ENCODE peak calls at places on chromosomes 7 and 10, in four cellular contexts. G is DND-41, X is esophagus squamous epithelium, M is Peyer's patch. I is an unnamed sample.

GRCh38 chr10:1737222-1738061 is at the start of gene ADARB2:
- DNase-seq in G (peak), M (no peak), X (no peak), I (no peak)

GRCh38 chr7:69768986-69769595 is 170.8 kb downstream of the AUTS2 start:
- DNase-seq in G (no peak), M (no peak), X (no peak), I (no peak)

GRCh38 chr10:5566606-5567005 is 41.8 kb downstream of the CALML3 start:
- DNase-seq in X (no peak), G (no peak), M (peak), I (no peak)

GRCh38 chr10:130014734-130015695 is 50.9 kb upstream of the EBF3 start:
- DNase-seq in G (no peak), M (no peak), X (no peak), I (no peak)

GRCh38 chr10:100037758-100038315 is 28.1 kb upstream of the DNMBP start:
- DNase-seq in X (no peak), G (no peak), M (no peak), I (no peak)

GRCh38 chr7:92076509-92076908 is 57.8 kb downstream of the CYP51A1 start:
- DNase-seq in X (no peak), M (no peak), G (no peak), I (no peak)

GRCh38 chr7:39458346-39458745 is 107.9 kb upstream of the YAE1 start:
- DNase-seq in X (no peak), M (no peak), G (no peak), I (no peak)

GRCh38 chr10:97188234-97188847 is 2.6 kb upstream of the SLIT1 start:
- DNase-seq in M (no peak), G (peak), X (no peak), I (no peak)

GRCh38 chr10:21523557-21524008 is 1.9 kb downstream of the SKIDA1 start:
- DNase-seq in G (no peak), X (no peak), M (no peak), I (no peak)

GRCh38 chr7:18702071-18702829 is 206.7 kb downstream of the HDAC9 start:
- DNase-seq in M (no peak), X (no peak), G (no peak), I (no peak)

GRCh38 chr7:50448823-50449222 is 1.3 kb downstream of the FIGNL1 start:
- DNase-seq in M (no peak), G (no peak), X (no peak), I (no peak)

GRCh38 chr7:118195837-118196474 is 12.0 kb downstream of the LSM8 start:
- DNase-seq in X (no peak), M (peak), G (peak), I (no peak)

GRCh38 chr10:48589266-48589665 is 15.6 kb downstream of the ARHGAP22 start:
- DNase-seq in X (no peak), M (no peak), G (no peak), I (no peak)

GRCh38 chr10:28125701-28126100 is 126.8 kb upstream of the ODAD2 start:
- DNase-seq in M (no peak), G (no peak), X (no peak), I (no peak)

GRCh38 chr7:95874541-95875265 is 102.3 kb downstream of the DYNC1I1 start:
- DNase-seq in M (no peak), X (no peak), G (no peak), I (no peak)

GRCh38 chr7:99944508-99945070 is 15.2 kb upstream of the GJC3 start:
- DNase-seq in G (no peak), X (no peak), M (no peak), I (no peak)

GRCh38 chr7:54846272-54846671 is 87.3 kb upstream of the SEC61G start:
- DNase-seq in G (no peak), M (no peak), X (no peak), I (no peak)

GRCh38 chr10:122208616-122209430 is 62.3 kb upstream of the BTBD16 start:
- DNase-seq in G (no peak), M (no peak), X (no peak), I (no peak)

GRCh38 chr7:150931199-150931869 is 46.8 kb downstream of the KCNH2 start:
- DNase-seq in X (no peak), M (no peak), G (peak), I (no peak)

DNA sequence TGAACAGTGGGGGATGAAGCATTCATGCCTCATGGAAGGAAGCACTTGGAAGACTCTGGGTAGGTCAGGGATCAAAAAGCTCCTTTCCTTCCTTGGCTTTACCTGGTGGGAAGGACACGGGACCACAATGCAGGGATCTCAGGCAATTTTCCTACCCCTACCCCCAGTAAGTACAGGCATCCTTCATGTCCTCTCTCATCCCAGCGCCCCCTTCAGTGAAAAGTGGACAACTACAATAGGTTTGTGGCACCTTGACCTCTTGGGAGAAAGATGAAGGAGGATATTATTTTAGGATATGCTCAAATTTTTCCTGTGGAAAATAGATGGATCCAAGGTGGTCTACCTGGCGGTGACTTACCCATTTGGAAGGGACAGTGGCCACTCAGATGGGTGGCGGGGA is 16.5 kb downstream of the AFAP1L2 start:
- DNase-seq in G (no peak), X (no peak), M (no peak), I (no peak)
- H3K27ac ChIP-seq in G (no peak), X (no peak), M (no peak), I (no peak)

DNA sequence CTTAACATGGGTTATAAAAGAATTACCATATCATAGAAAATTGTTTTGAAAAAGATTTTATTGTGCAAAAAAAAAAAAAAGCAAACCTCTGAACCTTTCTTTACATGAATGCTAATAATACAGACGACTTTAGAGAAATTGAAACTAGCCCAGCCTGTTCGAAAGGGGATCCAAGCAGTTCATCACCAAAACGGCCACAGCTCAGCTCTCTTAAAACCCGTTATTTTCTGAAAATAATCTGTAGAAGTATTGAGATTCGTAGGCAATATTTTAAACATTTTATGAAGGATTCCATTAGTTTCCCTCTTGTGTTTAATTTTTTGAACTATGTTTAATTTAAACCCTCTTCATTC is 9.9 kb upstream of the GSAP start:
- DNase-seq in X (no peak), G (no peak), M (no peak), I (no peak)
- H3K27ac ChIP-seq in X (peak), G (no peak), M (no peak), I (peak)

GRCh38 chr7:137421389-137421788 is 77.9 kb upstream of the PTN start:
- DNase-seq in M (no peak), G (no peak), X (no peak), I (no peak)

GRCh38 chr7:137423321-137423720 is 79.8 kb upstream of the PTN start:
- DNase-seq in X (no peak), M (no peak), G (no peak), I (no peak)

GRCh38 chr7:137418841-137419240 is 75.3 kb upstream of the PTN start:
- DNase-seq in M (no peak), G (no peak), X (no peak), I (no peak)

GRCh38 chr7:137417464-137417863 is 73.9 kb upstream of the PTN start:
- DNase-seq in M (no peak), X (no peak), G (no peak), I (no peak)
- H3K27ac ChIP-seq in M (no peak), X (no peak), G (no peak), I (no peak)

DNA sequence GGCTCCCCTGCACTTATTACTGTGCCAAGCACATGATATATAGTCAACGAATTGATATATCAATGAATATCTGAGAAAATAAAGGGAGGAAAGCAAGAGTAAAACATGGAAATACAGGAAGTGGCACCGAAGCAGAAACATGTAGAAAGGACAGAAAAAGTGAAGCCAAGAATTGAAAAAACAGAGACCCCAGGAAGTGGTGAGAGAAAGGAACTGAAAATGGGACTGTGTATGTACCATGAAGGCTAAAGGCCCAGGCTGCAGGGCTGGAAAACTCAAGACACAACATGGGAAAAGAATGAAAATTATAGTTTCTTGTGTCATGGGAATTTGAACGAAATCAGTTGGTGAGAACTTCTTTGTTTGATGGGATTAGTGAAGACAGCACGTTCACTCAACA is 60.6 kb downstream of the MAP3K8 start:
- DNase-seq in G (no peak), M (no peak), X (no peak), I (no peak)
- H3K27ac ChIP-seq in G (peak), M (peak), X (peak), I (peak)

GRCh38 chr10:95517536-95518454 is 43.4 kb downstream of the SORBS1 start:
- DNase-seq in M (peak), G (no peak), X (no peak), I (no peak)
- H3K27ac ChIP-seq in M (no peak), G (no peak), X (peak), I (no peak)

DNA sequence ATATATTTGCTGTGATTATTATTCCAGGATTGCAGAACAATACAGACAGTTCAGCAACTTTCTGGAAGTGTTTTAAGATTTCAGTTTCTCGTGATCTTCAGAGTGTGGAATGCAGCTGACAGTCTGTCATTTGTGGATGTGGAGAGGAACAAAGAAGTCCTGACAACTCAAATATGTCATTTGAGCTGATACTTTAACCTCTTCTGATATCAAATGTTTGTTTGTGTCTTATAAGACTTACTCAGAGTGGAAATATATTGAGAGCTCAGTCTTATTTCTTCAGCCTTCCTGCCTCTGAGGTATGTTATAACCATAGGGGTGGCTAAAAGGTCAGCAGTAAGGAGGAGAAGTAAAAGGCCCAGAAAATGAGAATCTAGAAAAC is 96.4 kb downstream of the OSBPL3 start:
- DNase-seq in X (no peak), G (no peak), M (no peak), I (no peak)
- H3K27ac ChIP-seq in X (no peak), G (no peak), M (no peak), I (no peak)

GRCh38 chr10:98485959-98486358 is 39.2 kb upstream of the HPS1 start:
- DNase-seq in X (no peak), M (no peak), G (no peak), I (no peak)

GRCh38 chr10:98483658-98484057 is 36.9 kb upstream of the HPS1 start:
- DNase-seq in X (no peak), M (no peak), G (no peak), I (no peak)

GRCh38 chr10:98488669-98489430 is 42.1 kb upstream of the HPS1 start:
- DNase-seq in X (no peak), G (no peak), M (no peak), I (no peak)

GRCh38 chr10:98487692-98488091 is 41.0 kb upstream of the HPS1 start:
- DNase-seq in M (no peak), X (no peak), G (no peak), I (no peak)

DNA sequence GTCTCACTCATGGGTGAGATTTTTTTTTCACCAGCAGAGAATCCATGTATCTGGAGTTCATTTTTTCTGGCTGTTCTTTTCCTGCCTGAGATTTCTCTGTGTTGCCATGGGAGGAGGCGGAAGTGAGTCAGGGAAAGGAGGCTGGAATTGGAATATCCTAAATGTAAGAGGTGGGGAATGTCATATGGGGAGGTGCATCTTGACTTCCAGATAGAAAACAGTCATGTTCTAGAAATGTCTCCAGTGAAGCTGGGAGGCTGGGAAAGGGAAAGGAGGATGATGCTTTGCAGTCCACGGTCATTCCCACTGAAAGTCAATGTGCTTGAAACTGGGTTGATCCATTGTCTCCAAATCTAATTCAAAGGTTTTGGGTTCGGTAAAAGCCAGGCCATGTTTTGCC is 39.7 kb upstream of the HPS1 start:
- DNase-seq in X (no peak), M (no peak), G (no peak), I (no peak)
- H3K27ac ChIP-seq in X (no peak), M (no peak), G (no peak), I (no peak)

DNA sequence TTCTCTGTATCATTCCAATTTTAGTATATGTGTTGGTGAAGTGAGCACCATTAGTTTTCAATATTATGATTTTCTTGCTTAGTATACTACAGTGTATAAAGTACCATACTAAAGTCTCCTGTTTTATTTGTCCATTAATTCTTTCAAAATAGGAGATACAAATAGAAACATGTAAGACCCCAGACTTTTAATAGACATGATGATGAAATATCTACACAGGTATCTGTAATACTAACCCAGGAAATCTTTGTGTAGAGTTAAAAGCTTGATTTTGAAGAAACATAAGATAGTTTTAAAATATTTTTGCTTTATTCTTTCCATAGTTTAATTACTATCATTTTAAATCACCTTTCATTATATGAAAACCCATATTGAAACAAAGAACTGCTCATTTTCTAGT is 133.8 kb upstream of the WNT16 start:
- DNase-seq in M (no peak), X (no peak), G (no peak), I (no peak)
- H3K27ac ChIP-seq in M (no peak), X (no peak), G (no peak), I (no peak)

GRCh38 chr7:91067266-91067665 is 197.0 kb upstream of the FZD1 start:
- DNase-seq in M (no peak), X (no peak), G (no peak), I (no peak)

GRCh38 chr7:91064938-91065337 is 199.3 kb upstream of the FZD1 start:
- DNase-seq in X (no peak), G (no peak), M (no peak), I (no peak)

GRCh38 chr7:91068136-91068795 is 196.0 kb upstream of the FZD1 start:
- DNase-seq in X (no peak), M (no peak), G (no peak), I (no peak)

GRCh38 chr7:91066627-91067026 is 197.6 kb upstream of the FZD1 start:
- DNase-seq in X (no peak), M (no peak), G (no peak), I (no peak)

GRCh38 chr7:91069146-91069545 is 195.1 kb upstream of the FZD1 start:
- DNase-seq in M (no peak), X (no peak), G (no peak), I (no peak)
- H3K27ac ChIP-seq in M (no peak), X (no peak), G (no peak), I (no peak)

I was measured in lower lobe of right lung.